ENCODE peak calls at places on chromosomes 13 and 19, in seven cellular contexts. One of them, this sample, is unnamed.

GRCh38 chr13:21361123-21361522 is 98.0 kb downstream of the ZDHHC20 start:
- DNase-seq in spleen: no peak
- DNase-seq in pancreas: no peak
- DNase-seq in tibial nerve: no peak
- DNase-seq in body of pancreas: no peak
- DNase-seq in lung: no peak
- DNase-seq in fibroblast of lung: no peak
- DNase-seq in this sample: no peak

GRCh38 chr13:95481051-95481775 is 71.3 kb upstream of the CLDN10 start:
- DNase-seq in spleen: no peak
- DNase-seq in pancreas: peak
- DNase-seq in tibial nerve: no peak
- DNase-seq in body of pancreas: peak
- DNase-seq in lung: no peak
- DNase-seq in fibroblast of lung: peak
- DNase-seq in this sample: no peak

GRCh38 chr19:34474233-34474989 is 7.1 kb upstream of the WTIP start:
- DNase-seq in spleen: no peak
- DNase-seq in pancreas: no peak
- DNase-seq in tibial nerve: no peak
- DNase-seq in body of pancreas: no peak
- DNase-seq in lung: no peak
- DNase-seq in fibroblast of lung: no peak
- DNase-seq in this sample: no peak

GRCh38 chr19:45253396-45254027 is 2.4 kb downstream of the MARK4 start:
- DNase-seq in spleen: no peak
- DNase-seq in pancreas: no peak
- DNase-seq in tibial nerve: no peak
- DNase-seq in body of pancreas: no peak
- DNase-seq in lung: no peak
- DNase-seq in fibroblast of lung: no peak
- DNase-seq in this sample: peak

GRCh38 chr13:88074794-88075509 is 403.8 kb downstream of the SLITRK5 start:
- DNase-seq in spleen: no peak
- DNase-seq in pancreas: no peak
- DNase-seq in tibial nerve: no peak
- DNase-seq in body of pancreas: peak
- DNase-seq in lung: no peak
- DNase-seq in fibroblast of lung: peak
- DNase-seq in this sample: no peak

GRCh38 chr19:8615813-8616596 is 5.5 kb upstream of the ADAMTS10 start:
- DNase-seq in spleen: peak
- DNase-seq in pancreas: peak
- DNase-seq in tibial nerve: peak
- DNase-seq in body of pancreas: peak
- DNase-seq in lung: peak
- DNase-seq in fibroblast of lung: peak
- DNase-seq in this sample: no peak

GRCh38 chr13:74070065-74070464 is 64.1 kb downstream of the KLF12 start:
- DNase-seq in spleen: no peak
- DNase-seq in pancreas: no peak
- DNase-seq in tibial nerve: no peak
- DNase-seq in body of pancreas: no peak
- DNase-seq in lung: no peak
- DNase-seq in fibroblast of lung: no peak
- DNase-seq in this sample: no peak

GRCh38 chr19:14616310-14616870 is 33.5 kb downstream of the CLEC17A start:
- DNase-seq in spleen: no peak
- DNase-seq in pancreas: no peak
- DNase-seq in tibial nerve: no peak
- DNase-seq in body of pancreas: peak
- DNase-seq in lung: no peak
- DNase-seq in fibroblast of lung: no peak
- DNase-seq in this sample: no peak

GRCh38 chr19:48551437-48552302 is at the start of gene SULT2B1:
- DNase-seq in spleen: no peak
- DNase-seq in pancreas: peak
- DNase-seq in tibial nerve: no peak
- DNase-seq in body of pancreas: peak
- DNase-seq in lung: peak
- DNase-seq in fibroblast of lung: no peak
- DNase-seq in this sample: no peak

GRCh38 chr19:10408511-10409291 is 5.4 kb upstream of the CDC37 start:
- DNase-seq in spleen: peak
- DNase-seq in pancreas: no peak
- DNase-seq in tibial nerve: no peak
- DNase-seq in body of pancreas: peak
- DNase-seq in lung: no peak
- DNase-seq in fibroblast of lung: no peak
- DNase-seq in this sample: no peak

GRCh38 chr13:102847272-102848234 is 1.7 kb downstream of the ERCC5 start:
- DNase-seq in spleen: peak
- DNase-seq in pancreas: no peak
- DNase-seq in tibial nerve: no peak
- DNase-seq in body of pancreas: no peak
- DNase-seq in lung: no peak
- DNase-seq in fibroblast of lung: peak
- DNase-seq in this sample: no peak

GRCh38 chr19:47430041-47430802 is 10.9 kb upstream of the MEIS3 start:
- DNase-seq in spleen: no peak
- DNase-seq in pancreas: peak
- DNase-seq in tibial nerve: peak
- DNase-seq in body of pancreas: peak
- DNase-seq in lung: peak
- DNase-seq in fibroblast of lung: peak
- DNase-seq in this sample: no peak

GRCh38 chr19:45922281-45922680 is 7.7 kb upstream of the NANOS2 start:
- DNase-seq in spleen: no peak
- DNase-seq in pancreas: no peak
- DNase-seq in tibial nerve: no peak
- DNase-seq in body of pancreas: no peak
- DNase-seq in lung: no peak
- DNase-seq in fibroblast of lung: no peak
- DNase-seq in this sample: no peak

GRCh38 chr13:30798776-30799625 is 63.7 kb downstream of the ALOX5AP start:
- DNase-seq in spleen: no peak
- DNase-seq in pancreas: no peak
- DNase-seq in tibial nerve: no peak
- DNase-seq in body of pancreas: no peak
- DNase-seq in lung: no peak
- DNase-seq in fibroblast of lung: peak
- DNase-seq in this sample: no peak

GRCh38 chr13:98284677-98285076 is 107.6 kb upstream of the RNF113B start:
- DNase-seq in spleen: no peak
- DNase-seq in pancreas: no peak
- DNase-seq in tibial nerve: no peak
- DNase-seq in body of pancreas: peak
- DNase-seq in lung: no peak
- DNase-seq in fibroblast of lung: no peak
- DNase-seq in this sample: no peak

GRCh38 chr13:70959376-70959775 is 851.1 kb upstream of the KLHL1 start:
- DNase-seq in spleen: no peak
- DNase-seq in pancreas: no peak
- DNase-seq in tibial nerve: no peak
- DNase-seq in body of pancreas: no peak
- DNase-seq in lung: no peak
- DNase-seq in fibroblast of lung: no peak
- DNase-seq in this sample: no peak

GRCh38 chr13:80273717-80274116 is 67.2 kb downstream of the SPRY2 start:
- DNase-seq in spleen: no peak
- DNase-seq in pancreas: no peak
- DNase-seq in tibial nerve: no peak
- DNase-seq in body of pancreas: no peak
- DNase-seq in lung: no peak
- DNase-seq in fibroblast of lung: no peak
- DNase-seq in this sample: no peak

GRCh38 chr13:40064723-40065122 is 409.3 kb downstream of the COG6 start:
- DNase-seq in spleen: no peak
- DNase-seq in pancreas: no peak
- DNase-seq in tibial nerve: no peak
- DNase-seq in body of pancreas: peak
- DNase-seq in lung: no peak
- DNase-seq in fibroblast of lung: peak
- DNase-seq in this sample: no peak

GRCh38 chr19:3983936-3984583 is 1.2 kb downstream of the EEF2 start:
- DNase-seq in spleen: peak
- DNase-seq in pancreas: peak
- DNase-seq in tibial nerve: no peak
- DNase-seq in body of pancreas: peak
- DNase-seq in lung: no peak
- DNase-seq in fibroblast of lung: peak
- DNase-seq in this sample: no peak

GRCh38 chr13:94710881-94711560 is 1.3 kb downstream of the SOX21 start:
- DNase-seq in spleen: peak
- DNase-seq in pancreas: no peak
- DNase-seq in tibial nerve: no peak
- DNase-seq in body of pancreas: no peak
- DNase-seq in lung: no peak
- DNase-seq in fibroblast of lung: no peak
- DNase-seq in this sample: no peak

GRCh38 chr19:10701955-10702307 is 692 bp downstream of the QTRT1 start:
- DNase-seq in spleen: no peak
- DNase-seq in pancreas: no peak
- DNase-seq in tibial nerve: no peak
- DNase-seq in body of pancreas: no peak
- DNase-seq in lung: no peak
- DNase-seq in fibroblast of lung: no peak
- DNase-seq in this sample: no peak

GRCh38 chr19:14467816-14468215 is 7.3 kb downstream of the PTGER1 start:
- DNase-seq in spleen: no peak
- DNase-seq in pancreas: no peak
- DNase-seq in tibial nerve: no peak
- DNase-seq in body of pancreas: no peak
- DNase-seq in lung: no peak
- DNase-seq in fibroblast of lung: no peak
- DNase-seq in this sample: no peak

GRCh38 chr19:46471778-46472543 is 598 bp upstream of the PNMA8A start:
- DNase-seq in spleen: no peak
- DNase-seq in pancreas: no peak
- DNase-seq in tibial nerve: no peak
- DNase-seq in body of pancreas: no peak
- DNase-seq in lung: no peak
- DNase-seq in fibroblast of lung: no peak
- DNase-seq in this sample: no peak

GRCh38 chr13:85241045-85241444 is 558.2 kb downstream of the SLITRK6 start:
- DNase-seq in spleen: no peak
- DNase-seq in pancreas: no peak
- DNase-seq in tibial nerve: no peak
- DNase-seq in body of pancreas: no peak
- DNase-seq in lung: peak
- DNase-seq in fibroblast of lung: peak
- DNase-seq in this sample: no peak

GRCh38 chr19:55703790-55704215 is 28.8 kb downstream of the EPN1 start:
- DNase-seq in spleen: peak
- DNase-seq in pancreas: peak
- DNase-seq in tibial nerve: no peak
- DNase-seq in body of pancreas: peak
- DNase-seq in lung: no peak
- DNase-seq in fibroblast of lung: peak
- DNase-seq in this sample: no peak

GRCh38 chr19:50181121-50181520 is 18.0 kb upstream of the IZUMO2 start:
- DNase-seq in spleen: no peak
- DNase-seq in pancreas: no peak
- DNase-seq in tibial nerve: no peak
- DNase-seq in body of pancreas: no peak
- DNase-seq in lung: no peak
- DNase-seq in fibroblast of lung: no peak
- DNase-seq in this sample: no peak

GRCh38 chr13:83878691-83879410 is 3.4 kb downstream of the SLITRK1 start:
- DNase-seq in spleen: peak
- DNase-seq in pancreas: no peak
- DNase-seq in tibial nerve: no peak
- DNase-seq in body of pancreas: no peak
- DNase-seq in lung: no peak
- DNase-seq in fibroblast of lung: no peak
- DNase-seq in this sample: peak

DNA sequence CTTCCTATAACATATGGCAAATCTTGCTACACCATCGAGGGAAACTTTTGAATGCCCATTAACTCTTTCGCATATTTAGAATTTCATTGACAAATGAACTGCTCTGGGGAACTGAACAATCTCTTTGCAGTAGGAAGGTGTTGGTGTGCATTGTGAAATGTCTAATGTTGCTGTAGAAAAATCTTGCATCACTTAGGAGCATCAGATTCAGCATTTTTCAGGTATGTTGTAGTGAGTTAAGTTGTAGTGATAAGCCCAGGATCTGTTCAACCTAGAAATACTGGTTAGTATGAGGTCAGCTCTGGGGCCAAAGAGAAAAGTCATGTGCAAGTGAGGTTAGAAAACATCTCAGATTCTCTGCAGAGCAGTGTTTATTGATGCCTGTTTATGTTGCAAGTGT is 4.1 kb downstream of the FRY start:
- DNase-seq in spleen: no peak
- DNase-seq in pancreas: no peak
- DNase-seq in tibial nerve: no peak
- DNase-seq in body of pancreas: no peak
- DNase-seq in lung: no peak
- DNase-seq in fibroblast of lung: no peak
- DNase-seq in this sample: no peak
- H3K27ac ChIP-seq in spleen: no peak
- H3K27ac ChIP-seq in pancreas: peak
- H3K27ac ChIP-seq in tibial nerve: no peak
- H3K27ac ChIP-seq in body of pancreas: peak
- H3K27ac ChIP-seq in lung: no peak
- H3K27ac ChIP-seq in fibroblast of lung: no peak
- H3K27ac ChIP-seq in this sample: no peak

DNA sequence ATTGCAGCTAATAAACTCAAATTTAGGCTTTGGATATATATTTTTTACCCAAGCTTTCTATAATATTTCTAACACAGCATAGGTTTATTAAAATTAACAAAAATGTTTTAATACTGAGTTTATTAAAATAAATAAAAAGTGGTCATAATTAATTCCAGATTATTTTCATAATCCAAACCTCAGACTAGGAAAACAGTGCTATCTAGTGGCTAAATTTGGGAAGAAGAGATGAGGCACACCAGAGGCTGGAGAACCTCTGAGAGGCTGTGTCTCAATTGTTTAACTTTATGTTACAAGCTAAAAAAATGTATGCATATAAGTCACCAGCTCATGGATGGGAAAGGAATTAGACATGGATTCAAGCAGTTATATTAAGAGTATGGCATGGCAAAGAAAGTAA is 392.5 kb downstream of the DIAPH3 start:
- DNase-seq in spleen: no peak
- DNase-seq in pancreas: no peak
- DNase-seq in tibial nerve: no peak
- DNase-seq in body of pancreas: no peak
- DNase-seq in lung: no peak
- DNase-seq in fibroblast of lung: peak
- DNase-seq in this sample: no peak
- TF ChIP-seq CTCF in spleen: no peak
- TF ChIP-seq CTCF in pancreas: peak
- TF ChIP-seq CTCF in tibial nerve: no peak
- TF ChIP-seq CTCF in body of pancreas: peak
- TF ChIP-seq CTCF in lung: no peak
- TF ChIP-seq CTCF in fibroblast of lung: peak
- TF ChIP-seq CTCF in this sample: peak

GRCh38 chr13:69828527-69828926 is 279.1 kb upstream of the ATXN8OS start:
- DNase-seq in spleen: no peak
- DNase-seq in pancreas: no peak
- DNase-seq in tibial nerve: no peak
- DNase-seq in body of pancreas: no peak
- DNase-seq in lung: no peak
- DNase-seq in fibroblast of lung: no peak
- DNase-seq in this sample: no peak
- H3K27ac ChIP-seq in spleen: no peak
- H3K27ac ChIP-seq in pancreas: no peak
- H3K27ac ChIP-seq in tibial nerve: no peak
- H3K27ac ChIP-seq in body of pancreas: no peak
- H3K27ac ChIP-seq in lung: no peak
- H3K27ac ChIP-seq in fibroblast of lung: no peak
- H3K27ac ChIP-seq in this sample: no peak

GRCh38 chr19:1811472-1811894 is 593 bp downstream of the ATP8B3 start:
- DNase-seq in spleen: peak
- DNase-seq in pancreas: peak
- DNase-seq in tibial nerve: peak
- DNase-seq in body of pancreas: peak
- DNase-seq in lung: peak
- DNase-seq in fibroblast of lung: peak
- DNase-seq in this sample: no peak
- TF ChIP-seq CTCF in spleen: no peak
- TF ChIP-seq CTCF in pancreas: no peak
- TF ChIP-seq CTCF in tibial nerve: no peak
- TF ChIP-seq CTCF in body of pancreas: no peak
- TF ChIP-seq CTCF in lung: no peak
- TF ChIP-seq CTCF in fibroblast of lung: no peak
- TF ChIP-seq CTCF in this sample: no peak